ENCODE peak calls at places on chromosomes 4 and X, in nine cellular contexts. One of them, this sample, is unnamed.

GRCh38 chrX:123590842-123591491 is 141.9 kb downstream of the THOC2 start:
- DNase-seq in psoas muscle: no peak
- DNase-seq in heart left ventricle: no peak
- DNase-seq in thoracic aorta: no peak
- DNase-seq in Caco-2: no peak
- DNase-seq in uterus: no peak
- DNase-seq in gastrocnemius medialis: no peak
- DNase-seq in lower lobe of right lung: no peak
- DNase-seq in fibroblast of lung: peak; percentile 1
- DNase-seq in this sample: no peak

GRCh38 chrX:96405842-96406241 is 278.8 kb upstream of the DIAPH2 start:
- DNase-seq in psoas muscle: no peak
- DNase-seq in heart left ventricle: no peak
- DNase-seq in thoracic aorta: no peak
- DNase-seq in Caco-2: no peak
- DNase-seq in uterus: no peak
- DNase-seq in gastrocnemius medialis: no peak
- DNase-seq in lower lobe of right lung: no peak
- DNase-seq in fibroblast of lung: no peak
- DNase-seq in this sample: no peak

GRCh38 chr4:4585012-4585670 is 43.3 kb upstream of the STX18 start:
- DNase-seq in psoas muscle: no peak
- DNase-seq in heart left ventricle: no peak
- DNase-seq in thoracic aorta: no peak
- DNase-seq in Caco-2: no peak
- DNase-seq in uterus: no peak
- DNase-seq in gastrocnemius medialis: no peak
- DNase-seq in lower lobe of right lung: no peak
- DNase-seq in fibroblast of lung: peak; percentile 50
- DNase-seq in this sample: no peak

GRCh38 chr4:25862411-25863346 is at the start of gene SEL1L3:
- DNase-seq in psoas muscle: peak; percentile 54
- DNase-seq in heart left ventricle: peak; percentile 46
- DNase-seq in thoracic aorta: no peak
- DNase-seq in Caco-2: peak; percentile 73
- DNase-seq in uterus: peak; percentile 20
- DNase-seq in gastrocnemius medialis: no peak
- DNase-seq in lower lobe of right lung: peak; percentile 76
- DNase-seq in fibroblast of lung: no peak
- DNase-seq in this sample: peak; percentile 93

GRCh38 chrX:136598631-136599030 is 49.3 kb upstream of the CD40LG start:
- DNase-seq in psoas muscle: no peak
- DNase-seq in heart left ventricle: no peak
- DNase-seq in thoracic aorta: no peak
- DNase-seq in Caco-2: no peak
- DNase-seq in uterus: no peak
- DNase-seq in gastrocnemius medialis: no peak
- DNase-seq in lower lobe of right lung: no peak
- DNase-seq in fibroblast of lung: no peak
- DNase-seq in this sample: no peak

GRCh38 chr4:123248260-123248659 is 148.3 kb upstream of the SPRY1 start:
- DNase-seq in psoas muscle: no peak
- DNase-seq in heart left ventricle: no peak
- DNase-seq in thoracic aorta: no peak
- DNase-seq in Caco-2: no peak
- DNase-seq in uterus: no peak
- DNase-seq in gastrocnemius medialis: no peak
- DNase-seq in lower lobe of right lung: no peak
- DNase-seq in fibroblast of lung: peak; percentile 66
- DNase-seq in this sample: no peak

GRCh38 chr4:17437396-17437795 is 74.5 kb downstream of the QDPR start:
- DNase-seq in psoas muscle: peak; percentile 50
- DNase-seq in heart left ventricle: peak; percentile 32
- DNase-seq in thoracic aorta: no peak
- DNase-seq in Caco-2: no peak
- DNase-seq in uterus: no peak
- DNase-seq in gastrocnemius medialis: no peak
- DNase-seq in lower lobe of right lung: no peak
- DNase-seq in fibroblast of lung: no peak
- DNase-seq in this sample: peak; percentile 79

GRCh38 chrX:77087529-77088169 is 359.5 kb upstream of the FGF16 start:
- DNase-seq in psoas muscle: no peak
- DNase-seq in heart left ventricle: peak; percentile 65
- DNase-seq in thoracic aorta: peak; percentile 17
- DNase-seq in Caco-2: no peak
- DNase-seq in uterus: no peak
- DNase-seq in gastrocnemius medialis: peak; percentile 26
- DNase-seq in lower lobe of right lung: no peak
- DNase-seq in fibroblast of lung: peak; percentile 25
- DNase-seq in this sample: no peak

GRCh38 chrX:100076031-100076430 is 334.0 kb downstream of the PCDH19 start:
- DNase-seq in psoas muscle: no peak
- DNase-seq in heart left ventricle: no peak
- DNase-seq in thoracic aorta: no peak
- DNase-seq in Caco-2: no peak
- DNase-seq in uterus: no peak
- DNase-seq in gastrocnemius medialis: no peak
- DNase-seq in lower lobe of right lung: no peak
- DNase-seq in fibroblast of lung: no peak
- DNase-seq in this sample: no peak

GRCh38 chr4:11632015-11632414 is 203.3 kb upstream of the HS3ST1 start:
- DNase-seq in psoas muscle: no peak
- DNase-seq in heart left ventricle: no peak
- DNase-seq in thoracic aorta: no peak
- DNase-seq in Caco-2: no peak
- DNase-seq in uterus: no peak
- DNase-seq in gastrocnemius medialis: no peak
- DNase-seq in lower lobe of right lung: no peak
- DNase-seq in fibroblast of lung: no peak
- DNase-seq in this sample: no peak

GRCh38 chr4:23717528-23718248 is 172.2 kb downstream of the PPARGC1A start:
- DNase-seq in psoas muscle: no peak
- DNase-seq in heart left ventricle: no peak
- DNase-seq in thoracic aorta: no peak
- DNase-seq in Caco-2: peak; percentile 41
- DNase-seq in uterus: no peak
- DNase-seq in gastrocnemius medialis: no peak
- DNase-seq in lower lobe of right lung: no peak
- DNase-seq in fibroblast of lung: peak; percentile 50
- DNase-seq in this sample: no peak

GRCh38 chrX:124504106-124504983 is 158.0 kb downstream of the SH2D1A start:
- DNase-seq in psoas muscle: no peak
- DNase-seq in heart left ventricle: no peak
- DNase-seq in thoracic aorta: no peak
- DNase-seq in Caco-2: no peak
- DNase-seq in uterus: no peak
- DNase-seq in gastrocnemius medialis: no peak
- DNase-seq in lower lobe of right lung: no peak
- DNase-seq in fibroblast of lung: no peak
- DNase-seq in this sample: no peak

GRCh38 chr4:140037353-140038030 is 116.5 kb downstream of the MAML3 start:
- DNase-seq in psoas muscle: no peak
- DNase-seq in heart left ventricle: no peak
- DNase-seq in thoracic aorta: no peak
- DNase-seq in Caco-2: peak; percentile 68
- DNase-seq in uterus: no peak
- DNase-seq in gastrocnemius medialis: no peak
- DNase-seq in lower lobe of right lung: no peak
- DNase-seq in fibroblast of lung: peak; percentile 84
- DNase-seq in this sample: no peak

GRCh38 chr4:7313361-7313811 is 121.0 kb downstream of the SORCS2 start:
- DNase-seq in psoas muscle: no peak
- DNase-seq in heart left ventricle: no peak
- DNase-seq in thoracic aorta: no peak
- DNase-seq in Caco-2: no peak
- DNase-seq in uterus: peak; percentile 76
- DNase-seq in gastrocnemius medialis: no peak
- DNase-seq in lower lobe of right lung: no peak
- DNase-seq in fibroblast of lung: no peak
- DNase-seq in this sample: no peak

GRCh38 chr4:171983935-171984805 is 171.0 kb downstream of the GALNTL6 start:
- DNase-seq in psoas muscle: no peak
- DNase-seq in heart left ventricle: no peak
- DNase-seq in thoracic aorta: no peak
- DNase-seq in Caco-2: no peak
- DNase-seq in uterus: no peak
- DNase-seq in gastrocnemius medialis: no peak
- DNase-seq in lower lobe of right lung: no peak
- DNase-seq in fibroblast of lung: no peak
- DNase-seq in this sample: no peak

GRCh38 chr4:14994242-14994641 is 8.0 kb upstream of the CPEB2 start:
- DNase-seq in psoas muscle: no peak
- DNase-seq in heart left ventricle: no peak
- DNase-seq in thoracic aorta: no peak
- DNase-seq in Caco-2: no peak
- DNase-seq in uterus: no peak
- DNase-seq in gastrocnemius medialis: no peak
- DNase-seq in lower lobe of right lung: no peak
- DNase-seq in fibroblast of lung: peak; percentile 44
- DNase-seq in this sample: no peak

GRCh38 chr4:127012549-127012948 is 620.2 kb upstream of the INTU start:
- DNase-seq in psoas muscle: no peak
- DNase-seq in heart left ventricle: no peak
- DNase-seq in thoracic aorta: no peak
- DNase-seq in Caco-2: no peak
- DNase-seq in uterus: no peak
- DNase-seq in gastrocnemius medialis: no peak
- DNase-seq in lower lobe of right lung: no peak
- DNase-seq in fibroblast of lung: peak; percentile 65
- DNase-seq in this sample: no peak

GRCh38 chrX:9767375-9767774 is 1.7 kb upstream of the GPR143 start:
- DNase-seq in psoas muscle: no peak
- DNase-seq in heart left ventricle: no peak
- DNase-seq in thoracic aorta: no peak
- DNase-seq in Caco-2: no peak
- DNase-seq in uterus: no peak
- DNase-seq in gastrocnemius medialis: no peak
- DNase-seq in lower lobe of right lung: no peak
- DNase-seq in fibroblast of lung: no peak
- DNase-seq in this sample: no peak

GRCh38 chrX:56947695-56948094 is 47.6 kb downstream of the SPIN3 start:
- DNase-seq in psoas muscle: no peak
- DNase-seq in heart left ventricle: no peak
- DNase-seq in thoracic aorta: no peak
- DNase-seq in Caco-2: no peak
- DNase-seq in uterus: no peak
- DNase-seq in gastrocnemius medialis: peak; percentile 15
- DNase-seq in lower lobe of right lung: no peak
- DNase-seq in fibroblast of lung: no peak
- DNase-seq in this sample: no peak

GRCh38 chr4:154473497-154473896 is 18.1 kb downstream of the DCHS2 start:
- DNase-seq in psoas muscle: no peak
- DNase-seq in heart left ventricle: no peak
- DNase-seq in thoracic aorta: no peak
- DNase-seq in Caco-2: no peak
- DNase-seq in uterus: no peak
- DNase-seq in gastrocnemius medialis: no peak
- DNase-seq in lower lobe of right lung: no peak
- DNase-seq in fibroblast of lung: no peak
- DNase-seq in this sample: no peak

GRCh38 chr4:86972997-86973396 is 38.2 kb downstream of the AFF1 start:
- DNase-seq in psoas muscle: peak; percentile 54
- DNase-seq in heart left ventricle: peak; percentile 12
- DNase-seq in thoracic aorta: no peak
- DNase-seq in Caco-2: peak; percentile 30
- DNase-seq in uterus: no peak
- DNase-seq in gastrocnemius medialis: no peak
- DNase-seq in lower lobe of right lung: peak; percentile 67
- DNase-seq in fibroblast of lung: peak; percentile 33
- DNase-seq in this sample: no peak
- H3K4me1 ChIP-seq in psoas muscle: peaks cover 29% of the 10 kb centered on the region
- H3K4me1 ChIP-seq in heart left ventricle: no peaks in the 10 kb centered on the region
- H3K4me1 ChIP-seq in thoracic aorta: peaks cover 17% of the 10 kb centered on the region
- H3K4me1 ChIP-seq in Caco-2: peaks cover 53% of the 10 kb centered on the region
- H3K4me1 ChIP-seq in uterus: no peaks in the 10 kb centered on the region
- H3K4me1 ChIP-seq in gastrocnemius medialis: peaks cover 26% of the 10 kb centered on the region
- H3K4me1 ChIP-seq in lower lobe of right lung: peaks cover 63% of the 10 kb centered on the region
- H3K4me1 ChIP-seq in fibroblast of lung: no peaks in the 10 kb centered on the region
- H3K4me1 ChIP-seq in this sample: peaks cover 56% of the 10 kb centered on the region

DNA sequence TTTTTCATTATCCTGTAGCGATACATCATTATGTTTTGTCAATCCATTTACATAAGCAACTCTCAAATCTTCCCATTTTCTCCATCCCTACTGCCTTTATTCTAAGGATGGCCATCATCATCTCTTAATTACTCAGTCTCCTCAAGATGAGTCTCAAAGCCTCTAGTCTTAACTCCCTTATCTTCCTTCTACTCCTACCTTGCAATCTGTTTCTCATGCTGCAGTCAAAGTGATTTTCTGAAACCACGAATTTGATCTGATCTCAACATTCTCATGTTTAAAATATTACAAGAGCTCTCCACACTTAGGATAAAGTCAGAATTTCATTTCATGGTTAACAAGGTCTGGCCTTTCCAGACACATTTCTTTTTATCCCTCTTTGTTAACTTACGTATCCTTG is 51.8 kb downstream of the ANXA3 start:
- DNase-seq in psoas muscle: no peak
- DNase-seq in heart left ventricle: no peak
- DNase-seq in thoracic aorta: no peak
- DNase-seq in Caco-2: no peak
- DNase-seq in uterus: no peak
- DNase-seq in gastrocnemius medialis: no peak
- DNase-seq in lower lobe of right lung: no peak
- DNase-seq in fibroblast of lung: no peak
- DNase-seq in this sample: no peak
- H3K36me3 ChIP-seq in psoas muscle: no peaks in the 10 kb centered on the region
- H3K36me3 ChIP-seq in heart left ventricle: no peaks in the 10 kb centered on the region
- H3K36me3 ChIP-seq in thoracic aorta: no peaks in the 10 kb centered on the region
- H3K36me3 ChIP-seq in Caco-2: peaks cover 6% of the 10 kb centered on the region
- H3K36me3 ChIP-seq in uterus: no peaks in the 10 kb centered on the region
- H3K36me3 ChIP-seq in gastrocnemius medialis: no peaks in the 10 kb centered on the region
- H3K36me3 ChIP-seq in lower lobe of right lung: peaks cover 40% of the 10 kb centered on the region
- H3K36me3 ChIP-seq in fibroblast of lung: no peaks in the 10 kb centered on the region
- H3K36me3 ChIP-seq in this sample: no peaks in the 10 kb centered on the region

GRCh38 chrX:110004210-110004609 is 1.3 kb downstream of the TMEM164 start:
- DNase-seq in psoas muscle: peak; percentile 64
- DNase-seq in heart left ventricle: no peak
- DNase-seq in thoracic aorta: no peak
- DNase-seq in Caco-2: peak; percentile 3
- DNase-seq in uterus: no peak
- DNase-seq in gastrocnemius medialis: peak; percentile 75
- DNase-seq in lower lobe of right lung: peak; percentile 63
- DNase-seq in fibroblast of lung: no peak
- DNase-seq in this sample: peak; percentile 77
- H3K4me3 ChIP-seq in psoas muscle: peak overlapping the region; percentile 73
- H3K4me3 ChIP-seq in heart left ventricle: peak overlapping the region; percentile 55
- H3K4me3 ChIP-seq in thoracic aorta: peak overlapping the region; percentile 76
- H3K4me3 ChIP-seq in Caco-2: no peak overlapping the region
- H3K4me3 ChIP-seq in uterus: peak overlapping the region; percentile 68
- H3K4me3 ChIP-seq in gastrocnemius medialis: peak overlapping the region; percentile 72
- H3K4me3 ChIP-seq in lower lobe of right lung: peak overlapping the region; percentile 68
- H3K4me3 ChIP-seq in fibroblast of lung: no peak overlapping the region
- H3K4me3 ChIP-seq in this sample: peak overlapping the region; percentile 58

DNA sequence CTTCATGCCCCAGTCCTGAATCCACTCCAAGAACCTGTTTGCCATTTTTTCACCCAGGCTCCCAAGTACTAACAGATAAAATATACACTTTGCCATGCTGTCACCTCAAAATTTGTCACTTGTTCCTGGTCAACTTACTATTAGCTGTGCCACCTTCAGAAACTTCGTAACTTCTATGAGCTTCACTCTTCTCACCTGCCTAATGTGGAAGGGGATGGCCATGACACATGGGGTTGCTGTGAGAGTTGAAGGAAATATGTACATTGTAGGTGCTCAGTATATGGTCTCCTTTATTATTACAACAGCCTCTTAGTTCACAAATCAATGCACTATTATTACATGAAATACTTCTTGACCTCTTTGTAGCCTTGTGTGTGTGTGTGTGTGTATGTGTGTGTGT is 10.4 kb downstream of the TMSB4X start:
- DNase-seq in psoas muscle: no peak
- DNase-seq in heart left ventricle: no peak
- DNase-seq in thoracic aorta: no peak
- DNase-seq in Caco-2: no peak
- DNase-seq in uterus: no peak
- DNase-seq in gastrocnemius medialis: no peak
- DNase-seq in lower lobe of right lung: no peak
- DNase-seq in fibroblast of lung: no peak
- DNase-seq in this sample: no peak
- H3K4me1 ChIP-seq in psoas muscle: no peaks in the 10 kb centered on the region
- H3K4me1 ChIP-seq in heart left ventricle: no peaks in the 10 kb centered on the region
- H3K4me1 ChIP-seq in thoracic aorta: peaks cover 4% of the 10 kb centered on the region
- H3K4me1 ChIP-seq in Caco-2: peaks cover 26% of the 10 kb centered on the region
- H3K4me1 ChIP-seq in uterus: no peaks in the 10 kb centered on the region
- H3K4me1 ChIP-seq in gastrocnemius medialis: no peaks in the 10 kb centered on the region
- H3K4me1 ChIP-seq in lower lobe of right lung: peaks cover 9% of the 10 kb centered on the region
- H3K4me1 ChIP-seq in fibroblast of lung: peaks cover 4% of the 10 kb centered on the region
- H3K4me1 ChIP-seq in this sample: peaks cover 7% of the 10 kb centered on the region

This sample was measured in spleen.